ENCODE peak calls at places on chromosomes 11 and 22, in seven cellular contexts. One of them, this sample, is unnamed.

GRCh38 chr11:34640050-34640971 is 19.4 kb downstream of the EHF start:
- DNase-seq in AG09319: no peak
- DNase-seq in stimulated activated CD4-positive, alpha-beta T cell treated with anti-CD3 and anti-CD28 coated beads, Interleukin-15, amount 100 ng/mL, for 1 hour: no peak
- DNase-seq in iris pigment epithelial cell: peak
- DNase-seq in AG08395: no peak
- DNase-seq in breast epithelium: peak
- DNase-seq in GM06990: no peak
- DNase-seq in this sample: no peak

GRCh38 chr11:57283231-57283990 is 41.3 kb downstream of the TNKS1BP1 start:
- DNase-seq in AG08395: no peak
- DNase-seq in GM06990: no peak
- DNase-seq in AG09319: no peak
- DNase-seq in stimulated activated CD4-positive, alpha-beta T cell treated with anti-CD3 and anti-CD28 coated beads, Interleukin-15, amount 100 ng/mL, for 1 hour: no peak
- DNase-seq in iris pigment epithelial cell: no peak
- DNase-seq in breast epithelium: no peak
- DNase-seq in this sample: no peak

GRCh38 chr22:42396621-42397331 is 35.4 kb downstream of the NFAM1 start:
- DNase-seq in GM06990: peak
- DNase-seq in iris pigment epithelial cell: no peak
- DNase-seq in AG09319: no peak
- DNase-seq in stimulated activated CD4-positive, alpha-beta T cell treated with anti-CD3 and anti-CD28 coated beads, Interleukin-15, amount 100 ng/mL, for 1 hour: no peak
- DNase-seq in breast epithelium: no peak
- DNase-seq in AG08395: no peak
- DNase-seq in this sample: peak

GRCh38 chr22:36311386-36312085 is 58.6 kb downstream of the APOL1 start:
- DNase-seq in AG08395: no peak
- DNase-seq in breast epithelium: no peak
- DNase-seq in stimulated activated CD4-positive, alpha-beta T cell treated with anti-CD3 and anti-CD28 coated beads, Interleukin-15, amount 100 ng/mL, for 1 hour: no peak
- DNase-seq in GM06990: no peak
- DNase-seq in AG09319: no peak
- DNase-seq in iris pigment epithelial cell: peak
- DNase-seq in this sample: no peak

GRCh38 chr11:62839050-62840015 is at the start of gene WDR74:
- DNase-seq in GM06990: peak
- DNase-seq in stimulated activated CD4-positive, alpha-beta T cell treated with anti-CD3 and anti-CD28 coated beads, Interleukin-15, amount 100 ng/mL, for 1 hour: peak
- DNase-seq in AG09319: peak
- DNase-seq in breast epithelium: peak
- DNase-seq in iris pigment epithelial cell: peak
- DNase-seq in AG08395: peak
- DNase-seq in this sample: peak

GRCh38 chr11:19526119-19526518 is 186.5 kb upstream of the NAV2 start:
- DNase-seq in AG09319: no peak
- DNase-seq in GM06990: no peak
- DNase-seq in stimulated activated CD4-positive, alpha-beta T cell treated with anti-CD3 and anti-CD28 coated beads, Interleukin-15, amount 100 ng/mL, for 1 hour: no peak
- DNase-seq in iris pigment epithelial cell: no peak
- DNase-seq in AG08395: no peak
- DNase-seq in breast epithelium: no peak
- DNase-seq in this sample: no peak

GRCh38 chr11:1939006-1939626 is 8.0 kb upstream of the MRPL23 start:
- DNase-seq in breast epithelium: no peak
- DNase-seq in AG08395: no peak
- DNase-seq in AG09319: no peak
- DNase-seq in iris pigment epithelial cell: peak
- DNase-seq in stimulated activated CD4-positive, alpha-beta T cell treated with anti-CD3 and anti-CD28 coated beads, Interleukin-15, amount 100 ng/mL, for 1 hour: peak
- DNase-seq in GM06990: no peak
- DNase-seq in this sample: no peak

GRCh38 chr22:49042877-49043859 is 784.5 kb downstream of the BRD1 start:
- DNase-seq in GM06990: no peak
- DNase-seq in stimulated activated CD4-positive, alpha-beta T cell treated with anti-CD3 and anti-CD28 coated beads, Interleukin-15, amount 100 ng/mL, for 1 hour: no peak
- DNase-seq in AG09319: no peak
- DNase-seq in AG08395: no peak
- DNase-seq in breast epithelium: peak
- DNase-seq in iris pigment epithelial cell: no peak
- DNase-seq in this sample: no peak

GRCh38 chr11:104705475-104706195 is 192.6 kb downstream of the CASP12 start:
- DNase-seq in AG09319: no peak
- DNase-seq in stimulated activated CD4-positive, alpha-beta T cell treated with anti-CD3 and anti-CD28 coated beads, Interleukin-15, amount 100 ng/mL, for 1 hour: peak
- DNase-seq in AG08395: no peak
- DNase-seq in GM06990: peak
- DNase-seq in breast epithelium: no peak
- DNase-seq in iris pigment epithelial cell: peak
- DNase-seq in this sample: peak

GRCh38 chr11:48006301-48006992 is 26.1 kb downstream of the PTPRJ start:
- DNase-seq in iris pigment epithelial cell: peak
- DNase-seq in GM06990: peak
- DNase-seq in breast epithelium: no peak
- DNase-seq in AG08395: peak
- DNase-seq in stimulated activated CD4-positive, alpha-beta T cell treated with anti-CD3 and anti-CD28 coated beads, Interleukin-15, amount 100 ng/mL, for 1 hour: no peak
- DNase-seq in AG09319: no peak
- DNase-seq in this sample: peak

GRCh38 chr11:100941033-100941432 is 188.6 kb downstream of the PGR start:
- DNase-seq in AG09319: no peak
- DNase-seq in iris pigment epithelial cell: no peak
- DNase-seq in stimulated activated CD4-positive, alpha-beta T cell treated with anti-CD3 and anti-CD28 coated beads, Interleukin-15, amount 100 ng/mL, for 1 hour: no peak
- DNase-seq in AG08395: no peak
- DNase-seq in GM06990: no peak
- DNase-seq in breast epithelium: no peak
- DNase-seq in this sample: no peak

GRCh38 chr11:75576017-75576416 is 14.0 kb downstream of the SERPINH1 start:
- DNase-seq in stimulated activated CD4-positive, alpha-beta T cell treated with anti-CD3 and anti-CD28 coated beads, Interleukin-15, amount 100 ng/mL, for 1 hour: no peak
- DNase-seq in AG09319: no peak
- DNase-seq in iris pigment epithelial cell: no peak
- DNase-seq in AG08395: no peak
- DNase-seq in breast epithelium: no peak
- DNase-seq in GM06990: no peak
- DNase-seq in this sample: no peak

GRCh38 chr11:124115782-124116616 is 749 bp downstream of the VWA5A start:
- DNase-seq in AG08395: peak
- DNase-seq in breast epithelium: no peak
- DNase-seq in stimulated activated CD4-positive, alpha-beta T cell treated with anti-CD3 and anti-CD28 coated beads, Interleukin-15, amount 100 ng/mL, for 1 hour: no peak
- DNase-seq in iris pigment epithelial cell: peak
- DNase-seq in GM06990: no peak
- DNase-seq in AG09319: no peak
- DNase-seq in this sample: no peak

GRCh38 chr22:35174398-35174797 is 82.9 kb upstream of the HMGXB4 start:
- DNase-seq in stimulated activated CD4-positive, alpha-beta T cell treated with anti-CD3 and anti-CD28 coated beads, Interleukin-15, amount 100 ng/mL, for 1 hour: no peak
- DNase-seq in GM06990: no peak
- DNase-seq in AG09319: no peak
- DNase-seq in breast epithelium: no peak
- DNase-seq in iris pigment epithelial cell: no peak
- DNase-seq in AG08395: no peak
- DNase-seq in this sample: no peak

GRCh38 chr11:103842795-103843194 is 193.6 kb upstream of the DDI1 start:
- DNase-seq in AG09319: peak
- DNase-seq in AG08395: peak
- DNase-seq in iris pigment epithelial cell: peak
- DNase-seq in stimulated activated CD4-positive, alpha-beta T cell treated with anti-CD3 and anti-CD28 coated beads, Interleukin-15, amount 100 ng/mL, for 1 hour: no peak
- DNase-seq in breast epithelium: no peak
- DNase-seq in GM06990: no peak
- DNase-seq in this sample: no peak

GRCh38 chr22:17085277-17086091 is 684 bp downstream of the IL17RA start:
- DNase-seq in GM06990: peak
- DNase-seq in breast epithelium: no peak
- DNase-seq in AG09319: no peak
- DNase-seq in AG08395: peak
- DNase-seq in stimulated activated CD4-positive, alpha-beta T cell treated with anti-CD3 and anti-CD28 coated beads, Interleukin-15, amount 100 ng/mL, for 1 hour: no peak
- DNase-seq in iris pigment epithelial cell: peak
- DNase-seq in this sample: no peak